ENCODE peak calls at places on chromosome 9, in nine cellular contexts. R is GM23338; E is CD4-positive, alpha-beta memory T cell; C is Calu3; N is AG08395; H is adrenal gland; Q is heart left ventricle; P is CD8-positive, alpha-beta T cell; X is H4. J is an unnamed sample.
A peak's percentile ranks its signal among the peaks of the same experiment; 100 is the strongest.

GRCh38 chr9:110768887-110769286 is 100.3 kb downstream of the MUSK start:
- DNase-seq in E (no peak), N (no peak), R (no peak), H (no peak), X (no peak), P (no peak), C (no peak), Q (no peak), J (no peak)

GRCh38 chr9:70823284-70823683 is 298.1 kb downstream of the TRPM3 start:
- DNase-seq in P (no peak), R (no peak), X (no peak), E (no peak), N (no peak), C (no peak), Q (no peak), H (no peak), J (no peak)

GRCh38 chr9:6055213-6055612 is 39.8 kb upstream of the RANBP6 start:
- DNase-seq in N (peak; percentile 77), Q (no peak), E (peak; percentile 59), R (peak; percentile 95), P (no peak), H (peak; percentile 63), C (peak; percentile 66), X (peak; percentile 68), J (peak; percentile 90)

GRCh38 chr9:34675874-34676273 is 13.4 kb upstream of the CCL27 start:
- DNase-seq in C (no peak), H (no peak), R (no peak), P (no peak), X (no peak), N (no peak), Q (no peak), E (no peak), J (no peak)

GRCh38 chr9:91421022-91421765 is 2.4 kb downstream of the NFIL3 start:
- DNase-seq in R (peak; percentile 65), H (peak; percentile 57), P (no peak), Q (peak; percentile 46), C (peak; percentile 25), X (no peak), E (no peak), N (peak; percentile 31), J (no peak)

GRCh38 chr9:124261787-124262595 is 4.2 kb downstream of the NEK6 start:
- DNase-seq in N (no peak), Q (no peak), X (no peak), H (no peak), C (no peak), R (no peak), E (no peak), P (no peak), J (no peak)

GRCh38 chr9:6078382-6079105 is 63.1 kb upstream of the RANBP6 start:
- DNase-seq in Q (no peak), X (no peak), H (no peak), E (no peak), C (no peak), N (no peak), P (no peak), R (peak; percentile 30), J (no peak)

GRCh38 chr9:116683535-116683934 is 3.6 kb upstream of the TRIM32 start:
- DNase-seq in H (no peak), Q (no peak), N (no peak), C (no peak), E (no peak), R (no peak), P (no peak), X (no peak), J (no peak)